ENCODE peak calls at places on chromosome 3, in nine cellular contexts. F is ovary; M is PC-3; J is right atrium auricular region; R is lower lobe of right lung; I is stomach; C is CD8-positive, alpha-beta T cell; Q is left ventricle myocardium inferior; B is transverse colon. H is an unnamed sample.

GRCh38 chr3:76753599-76753998 is 286.3 kb upstream of the ROBO2 start:
- DNase-seq in F (no peak), M (no peak), J (no peak), R (no peak), I (no peak), C (no peak), Q (no peak), B (no peak), H (no peak)

GRCh38 chr3:34212671-34213070 is 414.2 kb downstream of the PDCD6IP start:
- DNase-seq in F (no peak), M (no peak), J (no peak), R (no peak), I (peak; percentile 71), C (no peak), Q (no peak), B (no peak), H (no peak)

GRCh38 chr3:159548675-159549335 is 439.8 kb upstream of the IL12A start:
- DNase-seq in F (no peak), M (peak; percentile 67), J (no peak), R (no peak), I (no peak), C (no peak), Q (no peak), B (no peak), H (no peak)

GRCh38 chr3:124207873-124208473 is 216.0 kb upstream of the ROPN1 start:
- DNase-seq in F (no peak), M (no peak), J (no peak), R (no peak), I (no peak), C (no peak), Q (no peak), B (no peak), H (no peak)

GRCh38 chr3:127622772-127623576 is 6.0 kb upstream of the PODXL2 start:
- DNase-seq in F (no peak), M (no peak), J (no peak), R (no peak), I (no peak), C (no peak), Q (no peak), B (no peak), H (no peak)

GRCh38 chr3:55704521-55704920 is 217.4 kb upstream of the WNT5A start:
- DNase-seq in F (no peak), M (no peak), J (no peak), R (no peak), I (no peak), C (no peak), Q (no peak), B (no peak), H (no peak)

GRCh38 chr3:108346301-108346989 is 50.1 kb downstream of the HHLA2 start:
- DNase-seq in F (no peak), M (no peak), J (no peak), R (no peak), I (no peak), C (no peak), Q (no peak), B (no peak), H (no peak)

GRCh38 chr3:65288781-65289180 is 601.0 kb upstream of the ADAMTS9 start:
- DNase-seq in F (no peak), M (peak; percentile 7), J (no peak), R (no peak), I (no peak), C (no peak), Q (no peak), B (no peak), H (no peak)

GRCh38 chr3:73046195-73046594 is 15.3 kb upstream of the EBLN2 start:
- DNase-seq in F (no peak), M (no peak), J (no peak), R (no peak), I (no peak), C (no peak), Q (no peak), B (no peak), H (no peak)

GRCh38 chr3:25592510-25592968 is 72.2 kb downstream of the TOP2B start:
- DNase-seq in F (peak; percentile 60), M (peak; percentile 31), J (peak; percentile 84), R (no peak), I (no peak), C (no peak), Q (peak; percentile 55), B (no peak), H (peak; percentile 43)

GRCh38 chr3:56296361-56296760 is 171.9 kb downstream of the ERC2 start:
- DNase-seq in F (no peak), M (no peak), J (no peak), R (no peak), I (no peak), C (no peak), Q (no peak), B (no peak), H (no peak)

GRCh38 chr3:123229145-123229544 is 27.4 kb downstream of the SEC22A start:
- DNase-seq in F (no peak), M (no peak), J (no peak), R (no peak), I (no peak), C (no peak), Q (no peak), B (no peak), H (no peak)

GRCh38 chr3:72597756-72598195 is 250.5 kb downstream of the SHQ1 start:
- DNase-seq in F (no peak), M (no peak), J (no peak), R (no peak), I (no peak), C (no peak), Q (no peak), B (no peak), H (no peak)

GRCh38 chr3:127672429-127673190 is at the start of gene ABTB1:
- DNase-seq in F (peak; percentile 83), M (peak; percentile 65), J (peak; percentile 80), R (peak; percentile 94), I (peak; percentile 90), C (peak; percentile 85), Q (peak; percentile 89), B (peak; percentile 90), H (peak; percentile 88)

GRCh38 chr3:188595890-188596376 is 442.0 kb downstream of the LPP start:
- DNase-seq in F (no peak), M (peak; percentile 84), J (no peak), R (no peak), I (no peak), C (no peak), Q (no peak), B (no peak), H (no peak)

GRCh38 chr3:115974940-115975339 is 351.6 kb downstream of the GAP43 start:
- DNase-seq in F (no peak), M (no peak), J (no peak), R (no peak), I (no peak), C (no peak), Q (no peak), B (no peak), H (no peak)

GRCh38 chr3:157530637-157531300 is 27.6 kb upstream of the VEPH1 start:
- DNase-seq in F (no peak), M (no peak), J (no peak), R (no peak), I (no peak), C (no peak), Q (no peak), B (no peak), H (no peak)

GRCh38 chr3:98596902-98597500 is 3.6 kb upstream of the CPOX start:
- DNase-seq in F (no peak), M (peak; percentile 79), J (no peak), R (no peak), I (no peak), C (no peak), Q (no peak), B (no peak), H (no peak)

GRCh38 chr3:109059289-109059688 is 58.6 kb downstream of the MORC1 start:
- DNase-seq in F (no peak), M (no peak), J (no peak), R (no peak), I (no peak), C (no peak), Q (no peak), B (no peak), H (no peak)

GRCh38 chr3:15953841-15954240 is 156.1 kb upstream of the ANKRD28 start:
- DNase-seq in F (no peak), M (peak; percentile 46), J (no peak), R (no peak), I (no peak), C (no peak), Q (no peak), B (no peak), H (no peak)

GRCh38 chr3:138842483-138843188 is 7.9 kb upstream of the PIK3CB start:
- DNase-seq in F (no peak), M (no peak), J (no peak), R (no peak), I (no peak), C (no peak), Q (no peak), B (no peak), H (no peak)

GRCh38 chr3:172132159-172132586 is 92.8 kb downstream of the FNDC3B start:
- DNase-seq in F (no peak), M (no peak), J (no peak), R (no peak), I (no peak), C (no peak), Q (no peak), B (no peak), H (no peak)

GRCh38 chr3:18054625-18055024 is 312.2 kb upstream of the TBC1D5 start:
- DNase-seq in F (no peak), M (no peak), J (no peak), R (no peak), I (no peak), C (no peak), Q (no peak), B (no peak), H (no peak)

GRCh38 chr3:38028621-38029361 is 651 bp downstream of the PLCD1 start:
- DNase-seq in F (peak; percentile 53), M (no peak), J (no peak), R (no peak), I (no peak), C (no peak), Q (no peak), B (peak; percentile 6), H (no peak)
- H3K4me3 ChIP-seq in F (peak overlapping the region; percentile 65), M (no peak overlapping the region), J (peak overlapping the region; percentile 83), R (peak overlapping the region; percentile 81), I (peak overlapping the region; percentile 65), C (peak overlapping the region; percentile 44), Q (peak overlapping the region; percentile 85), B (peak overlapping the region; percentile 54), H (peak overlapping the region; percentile 79)

GRCh38 chr3:145058483-145058882 is 1086.9 kb downstream of the DIPK2A start:
- DNase-seq in F (no peak), M (peak; percentile 38), J (no peak), R (no peak), I (no peak), C (no peak), Q (no peak), B (no peak), H (no peak)
- H3K36me3 ChIP-seq in F (no peaks in the 10 kb centered on the region), M (no peaks in the 10 kb centered on the region), J (no peaks in the 10 kb centered on the region), R (no peaks in the 10 kb centered on the region), I (no peaks in the 10 kb centered on the region), C (no peaks in the 10 kb centered on the region), Q (no peaks in the 10 kb centered on the region), B (no peaks in the 10 kb centered on the region), H (no peaks in the 10 kb centered on the region)

GRCh38 chr3:61866143-61866542 is 304.8 kb downstream of the PTPRG start:
- DNase-seq in F (no peak), M (no peak), J (no peak), R (no peak), I (no peak), C (no peak), Q (no peak), B (no peak), H (no peak)
- H3K4me1 ChIP-seq in F (no peaks in the 10 kb centered on the region), M (no peaks in the 10 kb centered on the region), J (no peaks in the 10 kb centered on the region), R (no peaks in the 10 kb centered on the region), I (peaks cover 33% of the 10 kb centered on the region), C (no peaks in the 10 kb centered on the region), Q (peaks cover 60% of the 10 kb centered on the region), B (peaks cover 10% of the 10 kb centered on the region), H (peaks cover 16% of the 10 kb centered on the region)

GRCh38 chr3:103367481-103367880 is 932.7 kb downstream of the ZPLD1 start:
- DNase-seq in F (no peak), M (no peak), J (no peak), R (no peak), I (no peak), C (no peak), Q (no peak), B (no peak), H (no peak)
- H3K4me3 ChIP-seq in F (no peak overlapping the region), M (no peak overlapping the region), J (no peak overlapping the region), R (no peak overlapping the region), I (no peak overlapping the region), C (no peak overlapping the region), Q (no peak overlapping the region), B (no peak overlapping the region), H (no peak overlapping the region)